ENCODE peak calls at places on chromosomes 13 and 19, in seven cellular contexts. One of them, this sample, is unnamed.

GRCh38 chr19:15550847-15551182 is 42.5 kb downstream of the CYP4F22 start:
- DNase-seq in D341Med: no peak
- DNase-seq in NAMALWA: no peak
- DNase-seq in GM23338: peak; percentile 27
- DNase-seq in amniotic stem cell: no peak
- DNase-seq in NCI-H1930: no peak
- DNase-seq in psoas muscle: no peak
- DNase-seq in this sample: no peak

GRCh38 chr13:69524459-69525155 is 583.0 kb upstream of the ATXN8OS start:
- DNase-seq in NCI-H1930: no peak
- DNase-seq in GM23338: peak; percentile 38
- DNase-seq in D341Med: no peak
- DNase-seq in NAMALWA: peak; percentile 44
- DNase-seq in amniotic stem cell: no peak
- DNase-seq in psoas muscle: no peak
- DNase-seq in this sample: no peak

GRCh38 chr19:39078436-39079200 is 5.5 kb upstream of the ACP7 start:
- DNase-seq in amniotic stem cell: peak; percentile 91
- DNase-seq in NCI-H1930: no peak
- DNase-seq in psoas muscle: no peak
- DNase-seq in GM23338: no peak
- DNase-seq in D341Med: no peak
- DNase-seq in NAMALWA: no peak
- DNase-seq in this sample: no peak

GRCh38 chr13:99357149-99357596 is 50.0 kb upstream of the GPR183 start:
- DNase-seq in D341Med: no peak
- DNase-seq in NAMALWA: no peak
- DNase-seq in psoas muscle: no peak
- DNase-seq in GM23338: no peak
- DNase-seq in NCI-H1930: no peak
- DNase-seq in amniotic stem cell: peak; percentile 62
- DNase-seq in this sample: no peak

GRCh38 chr13:64633948-64634347 is 2596.2 kb downstream of the PCDH9 start:
- DNase-seq in NAMALWA: no peak
- DNase-seq in GM23338: no peak
- DNase-seq in amniotic stem cell: no peak
- DNase-seq in NCI-H1930: no peak
- DNase-seq in psoas muscle: no peak
- DNase-seq in D341Med: no peak
- DNase-seq in this sample: no peak

GRCh38 chr19:3075605-3076431 is 13.5 kb upstream of the TLE5 start:
- DNase-seq in amniotic stem cell: no peak
- DNase-seq in NCI-H1930: peak; percentile 18
- DNase-seq in GM23338: peak; percentile 75
- DNase-seq in D341Med: peak; percentile 86
- DNase-seq in psoas muscle: peak; percentile 53
- DNase-seq in NAMALWA: peak; percentile 66
- DNase-seq in this sample: no peak

GRCh38 chr13:34087791-34088190 is 269.8 kb downstream of the RFC3 start:
- DNase-seq in psoas muscle: no peak
- DNase-seq in amniotic stem cell: no peak
- DNase-seq in GM23338: no peak
- DNase-seq in D341Med: no peak
- DNase-seq in NAMALWA: no peak
- DNase-seq in NCI-H1930: no peak
- DNase-seq in this sample: no peak

GRCh38 chr13:97391201-97391600 is 42.8 kb upstream of the RAP2A start:
- DNase-seq in psoas muscle: no peak
- DNase-seq in amniotic stem cell: no peak
- DNase-seq in GM23338: no peak
- DNase-seq in NAMALWA: no peak
- DNase-seq in D341Med: no peak
- DNase-seq in NCI-H1930: no peak
- DNase-seq in this sample: no peak

GRCh38 chr13:110047511-110047910 is 259.4 kb downstream of the COL4A1 start:
- DNase-seq in NCI-H1930: no peak
- DNase-seq in D341Med: no peak
- DNase-seq in psoas muscle: no peak
- DNase-seq in GM23338: no peak
- DNase-seq in NAMALWA: no peak
- DNase-seq in amniotic stem cell: no peak
- DNase-seq in this sample: no peak

GRCh38 chr19:49591731-49592485 is 926 bp downstream of the PRR12 start:
- DNase-seq in psoas muscle: peak; percentile 40
- DNase-seq in GM23338: peak; percentile 82
- DNase-seq in D341Med: peak; percentile 47
- DNase-seq in amniotic stem cell: no peak
- DNase-seq in NAMALWA: peak; percentile 76
- DNase-seq in NCI-H1930: peak; percentile 42
- DNase-seq in this sample: no peak

GRCh38 chr19:20162821-20163220 is 4.2 kb upstream of the ZNF486 start:
- DNase-seq in NAMALWA: no peak
- DNase-seq in psoas muscle: no peak
- DNase-seq in D341Med: no peak
- DNase-seq in amniotic stem cell: no peak
- DNase-seq in NCI-H1930: no peak
- DNase-seq in GM23338: no peak
- DNase-seq in this sample: no peak

GRCh38 chr13:78241278-78241919 is 322.8 kb upstream of the EDNRB start:
- DNase-seq in psoas muscle: no peak
- DNase-seq in NAMALWA: peak; percentile 73
- DNase-seq in amniotic stem cell: peak; percentile 6
- DNase-seq in D341Med: peak; percentile 69
- DNase-seq in NCI-H1930: peak; percentile 12
- DNase-seq in GM23338: peak; percentile 84
- DNase-seq in this sample: no peak

GRCh38 chr19:4386038-4386782 is 14.1 kb downstream of the SH3GL1 start:
- DNase-seq in psoas muscle: peak; percentile 15
- DNase-seq in D341Med: no peak
- DNase-seq in GM23338: no peak
- DNase-seq in NAMALWA: no peak
- DNase-seq in amniotic stem cell: no peak
- DNase-seq in NCI-H1930: no peak
- DNase-seq in this sample: no peak

GRCh38 chr19:50264483-50265186 is 61.2 kb downstream of the MYH14 start:
- DNase-seq in amniotic stem cell: no peak
- DNase-seq in D341Med: no peak
- DNase-seq in NAMALWA: no peak
- DNase-seq in psoas muscle: no peak
- DNase-seq in NCI-H1930: no peak
- DNase-seq in GM23338: peak; percentile 42
- DNase-seq in this sample: no peak